ENCODE peak calls at places on chromosomes 16 and 17, in eight cellular contexts. S is A549, L is IMR-90, Q is WTC11, I is GM12878, R is HepG2, E is K562, M is H1. X is an unnamed sample.

GRCh38 chr17:68790931-68791330 is 164.3 kb downstream of the ABCA8 start:
- DNase-seq in S (no peak), L (no peak), Q (no peak), I (no peak), R (no peak), E (no peak), M (no peak), X (no peak)

GRCh38 chr17:14619821-14620220 is 318.9 kb downstream of the HS3ST3B1 start:
- DNase-seq in S (no peak), L (no peak), Q (no peak), I (no peak), R (no peak), E (no peak), M (no peak), X (no peak)

GRCh38 chr17:81980752-81981239 is 3.4 kb downstream of the ASPSCR1 start:
- DNase-seq in S (no peak), L (no peak), Q (no peak), I (no peak), R (no peak), E (no peak), M (no peak), X (no peak)

GRCh38 chr17:66341462-66341861 is 39.0 kb downstream of the PRKCA start:
- DNase-seq in S (no peak), L (no peak), Q (no peak), I (no peak), R (peak; percentile 71), E (no peak), M (no peak), X (no peak)

GRCh38 chr17:40399185-40399584 is 18.5 kb downstream of the TOP2A start:
- DNase-seq in S (peak; percentile 67), L (peak; percentile 74), Q (no peak), I (no peak), R (peak; percentile 74), E (peak; percentile 32), M (no peak), X (peak; percentile 48)

GRCh38 chr16:20441221-20441620 is 10.1 kb upstream of the ACSM2A start:
- DNase-seq in S (no peak), L (no peak), Q (no peak), I (no peak), R (no peak), E (no peak), M (no peak), X (no peak)

GRCh38 chr17:51857052-51857593 is 301.4 kb downstream of the CA10 start:
- DNase-seq in S (no peak), L (no peak), Q (no peak), I (no peak), R (no peak), E (no peak), M (no peak), X (peak; percentile 26)

GRCh38 chr17:77470800-77471733 is 330.3 kb downstream of the SEC14L1 start:
- DNase-seq in S (peak; percentile 53), L (peak; percentile 43), Q (peak; percentile 67), I (no peak), R (peak; percentile 44), E (peak; percentile 63), M (no peak), X (peak; percentile 89)

GRCh38 chr16:84554627-84555328 is 50.3 kb upstream of the MEAK7 start:
- DNase-seq in S (no peak), L (no peak), Q (no peak), I (no peak), R (peak; percentile 49), E (no peak), M (no peak), X (no peak)
- TF ChIP-seq USF2 in S (no peak), L (no peak), Q (no peak), I (no peak), R (peak; percentile 29), E (no peak), M (no peak), X (no peak)

DNA sequence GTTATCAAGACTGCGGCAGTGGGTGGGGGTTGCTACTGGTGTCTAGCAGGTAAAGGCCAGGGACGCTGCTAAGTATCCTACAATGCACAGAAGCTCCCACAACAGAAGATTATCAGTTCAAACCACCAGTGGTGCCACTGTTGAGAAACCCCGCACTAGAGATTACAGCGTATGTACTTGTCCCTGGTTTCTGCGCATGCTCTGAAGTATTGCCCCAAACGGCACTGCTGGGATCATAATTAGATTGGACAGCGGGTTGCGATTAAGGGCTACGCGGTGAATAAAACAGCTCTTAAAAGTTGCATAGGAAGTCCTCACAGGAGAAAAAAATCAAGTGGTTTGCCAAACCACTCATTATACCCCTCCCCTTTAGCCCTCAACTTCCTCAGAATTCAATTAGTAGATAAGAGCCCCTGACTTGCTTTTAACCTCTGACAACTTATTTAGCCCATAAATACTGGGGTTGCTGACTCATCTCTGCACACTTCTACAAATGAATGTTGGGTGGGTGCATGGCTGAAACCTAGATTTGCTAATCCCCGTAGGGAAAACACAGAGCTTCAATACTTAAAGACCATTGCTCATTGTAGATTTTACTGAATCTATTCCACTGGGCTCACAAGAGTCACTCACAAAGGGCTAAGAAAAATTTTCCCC is 91.7 kb downstream of the RGS9 start:
- DNase-seq in S (no peak), L (peak; percentile 22), Q (no peak), I (peak; percentile 89), R (no peak), E (peak; percentile 40), M (no peak), X (peak; percentile 90)
- TF ChIP-seq USF2 in S (no peak), L (no peak), Q (no peak), I (no peak), R (no peak), E (no peak), M (no peak), X (no peak)

GRCh38 chr16:50747206-50747956 is 5.5 kb downstream of the CYLD start:
- DNase-seq in S (no peak), L (no peak), Q (no peak), I (peak; percentile 57), R (peak; percentile 46), E (no peak), M (no peak), X (peak; percentile 30)
- TF ChIP-seq USF2 in S (no peak), L (no peak), Q (no peak), I (no peak), R (no peak), E (no peak), M (no peak), X (no peak)

GRCh38 chr16:16778322-16778721 is 399.4 kb downstream of the NPIPA7 start:
- DNase-seq in S (no peak), L (no peak), Q (no peak), I (no peak), R (no peak), E (no peak), M (no peak), X (no peak)
- TF ChIP-seq USF2 in S (no peak), L (no peak), Q (no peak), I (no peak), R (no peak), E (no peak), M (no peak), X (no peak)

DNA sequence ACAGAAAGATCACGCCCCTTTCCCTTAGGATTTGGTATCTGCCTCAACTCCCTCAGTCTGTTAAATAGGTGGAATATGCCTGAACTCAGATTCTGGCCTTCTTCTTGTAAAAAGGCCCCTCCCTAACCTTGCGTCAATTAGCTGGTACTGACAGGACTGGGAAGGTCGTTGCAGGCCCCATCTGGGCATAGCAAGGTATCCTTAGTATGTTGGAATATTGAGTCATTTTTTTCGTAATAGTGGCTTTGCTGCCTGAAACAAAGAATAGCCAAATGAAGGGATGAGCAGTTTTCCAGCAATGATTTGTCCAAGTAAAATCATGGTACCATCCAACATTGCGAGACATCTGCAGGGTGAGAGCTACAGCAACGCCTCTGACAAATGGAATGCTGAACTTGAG is 39.2 kb upstream of the BRD7 start:
- DNase-seq in S (no peak), L (no peak), Q (no peak), I (no peak), R (no peak), E (no peak), M (no peak), X (no peak)
- TF ChIP-seq USF2 in S (no peak), L (no peak), Q (no peak), I (no peak), R (no peak), E (no peak), M (no peak), X (no peak)

DNA sequence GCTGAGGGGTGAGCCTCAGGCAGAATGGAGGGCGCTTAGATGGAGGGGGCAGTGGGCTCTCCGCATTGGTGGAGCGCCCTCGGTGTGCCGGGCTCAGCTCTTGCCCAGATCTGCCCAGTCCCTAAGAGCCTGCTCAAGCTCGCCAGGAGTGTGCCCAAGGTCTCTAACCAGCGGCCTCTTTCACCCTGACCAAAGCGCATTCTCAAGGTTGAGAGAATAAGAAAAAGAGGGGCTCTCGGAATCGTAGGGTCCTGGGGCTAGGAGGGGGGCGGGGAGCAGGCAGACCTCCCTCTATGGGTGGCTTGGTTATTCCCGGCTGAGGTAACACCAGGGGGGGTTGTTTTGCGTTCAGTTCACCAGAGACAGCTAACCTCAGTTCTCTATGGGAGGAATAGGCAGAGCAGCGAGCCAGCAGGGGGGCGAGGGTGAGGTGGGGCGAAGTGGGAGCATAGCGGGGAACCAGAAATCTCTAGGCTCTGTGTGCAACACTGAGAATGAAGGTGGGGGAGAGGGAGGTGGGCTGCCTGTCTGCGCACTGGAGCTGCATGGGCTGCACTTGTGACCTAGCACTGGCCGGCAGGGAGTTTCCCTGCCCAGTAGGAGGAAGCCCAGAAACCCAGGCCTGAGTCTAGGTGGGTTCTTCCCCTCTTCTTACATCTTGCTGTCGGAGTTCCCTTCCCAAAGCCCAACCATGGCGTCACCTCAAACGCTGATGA is 3.0 kb downstream of the TMEM132E start:
- DNase-seq in S (no peak), L (no peak), Q (peak; percentile 39), I (no peak), R (no peak), E (no peak), M (no peak), X (peak; percentile 53)
- TF ChIP-seq USF2 in S (no peak), L (no peak), Q (no peak), I (no peak), R (no peak), E (no peak), M (no peak), X (no peak)